ENCODE peak calls at places on chromosomes 1 and 21, in five cellular contexts. H is cortex of kidney; S is lower lobe of right lung; D is T-helper 2 cell treated with Interferon-gamma antibody and Interleukin-4, amounts not matched to agents 5 μg/mL and 100 μg/mL, for 36 hours; T is stimulated activated CD4-positive, alpha-beta T cell treated with anti-CD3 and anti-CD28 coated beads, Interleukin-15, amount 100 ng/mL, for 1 hour. I is an unnamed sample.

GRCh38 chr21:45326169-45326833 is 38.6 kb upstream of the POFUT2 start:
- DNase-seq in H (no peak), S (peak), D (no peak), T (no peak), I (no peak)

GRCh38 chr1:84946631-84947030 is 50.3 kb downstream of the MCOLN2 start:
- DNase-seq in H (no peak), S (no peak), D (no peak), T (no peak), I (no peak)

GRCh38 chr1:64922336-64922735 is 44.0 kb downstream of the JAK1 start:
- DNase-seq in H (no peak), S (no peak), D (peak), T (no peak), I (no peak)

GRCh38 chr1:27057389-27057788 is 44.7 kb upstream of the TENT5B start:
- DNase-seq in H (no peak), S (no peak), D (no peak), T (no peak), I (no peak)

GRCh38 chr1:150895618-150896017 is 8.7 kb downstream of the CTXND2 start:
- DNase-seq in H (no peak), S (no peak), D (no peak), T (no peak), I (no peak)

GRCh38 chr1:16998589-16998988 is 13.1 kb downstream of the ATP13A2 start:
- DNase-seq in H (no peak), S (no peak), D (no peak), T (no peak), I (no peak)

GRCh38 chr1:245751111-245751510 is 596.3 kb downstream of the KIF26B start:
- DNase-seq in H (no peak), S (no peak), D (no peak), T (no peak), I (no peak)

GRCh38 chr1:55490556-55490955 is 275.4 kb upstream of the USP24 start:
- DNase-seq in H (no peak), S (no peak), D (no peak), T (no peak), I (no peak)

GRCh38 chr21:37087188-37087587 is 14.1 kb downstream of the TTC3 start:
- DNase-seq in H (no peak), S (no peak), D (no peak), T (no peak), I (no peak)

GRCh38 chr1:14732726-14733052 is 134.2 kb downstream of the KAZN start:
- DNase-seq in H (no peak), S (no peak), D (no peak), T (no peak), I (no peak)

GRCh38 chr1:158509471-158510161 is 37.6 kb downstream of the OR10R2 start:
- DNase-seq in H (no peak), S (no peak), D (no peak), T (no peak), I (no peak)

GRCh38 chr1:64881281-64881680 is 85.1 kb downstream of the JAK1 start:
- DNase-seq in H (no peak), S (no peak), D (no peak), T (no peak), I (no peak)

GRCh38 chr1:17573518-17574041 is 34.1 kb downstream of the ARHGEF10L start:
- DNase-seq in H (no peak), S (no peak), D (no peak), T (no peak), I (no peak)

GRCh38 chr1:248857201-248857600 is 1.7 kb downstream of the ZNF692 start:
- DNase-seq in H (no peak), S (no peak), D (no peak), T (no peak), I (no peak)

GRCh38 chr1:202576816-202577215 is 133.4 kb downstream of the SYT2 start:
- DNase-seq in H (no peak), S (no peak), D (no peak), T (no peak), I (no peak)

GRCh38 chr1:118958937-118959631 is 29.1 kb downstream of the TBX15 start:
- DNase-seq in H (no peak), S (no peak), D (no peak), T (no peak), I (no peak)

GRCh38 chr1:109620396-109620817 is 770 bp downstream of the AMPD2 start:
- DNase-seq in H (no peak), S (no peak), D (no peak), T (no peak), I (no peak)

GRCh38 chr1:213326666-213327317 is 275.8 kb downstream of the RPS6KC1 start:
- DNase-seq in H (no peak), S (peak), D (no peak), T (no peak), I (no peak)

GRCh38 chr1:25145775-25146381 is 86.4 kb downstream of the SYF2 start:
- DNase-seq in H (no peak), S (no peak), D (no peak), T (no peak), I (no peak)

GRCh38 chr1:229365574-229365973 is 22.7 kb upstream of the CCSAP start:
- DNase-seq in H (no peak), S (no peak), D (no peak), T (no peak), I (no peak)